ENCODE peak calls at places on chromosomes 3 and 15, in six cellular contexts. Z is HCT116, C is fibroblast of lung, Q is GM23248, G is IMR-90, P is mesendoderm. F is an unnamed sample. For H3K4me1, the result is how much of the 10 kb centered on the place peaks cover.

GRCh38 chr3:29240248-29240647 is 40.6 kb upstream of the RBMS3 start:
- DNase-seq in Z (no peak), C (peak), Q (peak), G (peak), P (peak), F (no peak)

GRCh38 chr3:109045271-109046051 is 72.5 kb downstream of the MORC1 start:
- DNase-seq in Z (no peak), C (no peak), Q (no peak), G (no peak), P (no peak), F (no peak)

GRCh38 chr3:84223512-84223911 is 735.3 kb upstream of the CADM2 start:
- DNase-seq in Z (no peak), C (no peak), Q (no peak), G (no peak), P (peak), F (no peak)

GRCh38 chr3:123194552-123194951 is 7.2 kb upstream of the SEC22A start:
- DNase-seq in Z (peak), C (no peak), Q (no peak), G (peak), P (peak), F (peak)

GRCh38 chr3:58965870-58966269 is 84.0 kb downstream of the CFAP20DC start:
- DNase-seq in Z (no peak), C (peak), Q (peak), G (peak), P (no peak), F (no peak)

GRCh38 chr3:157127831-157128767 is 31.8 kb downstream of the CCNL1 start:
- DNase-seq in Z (peak), C (peak), Q (peak), G (peak), P (peak), F (no peak)

GRCh38 chr3:17823816-17824215 is 81.4 kb upstream of the TBC1D5 start:
- DNase-seq in Z (no peak), C (peak), Q (peak), G (no peak), P (no peak), F (no peak)

GRCh38 chr3:122247825-122248185 is 64.3 kb downstream of the CASR start:
- DNase-seq in Z (no peak), C (peak), Q (peak), G (peak), P (no peak), F (no peak)

GRCh38 chr3:55969634-55970033 is 482.5 kb upstream of the WNT5A start:
- DNase-seq in Z (no peak), C (no peak), Q (no peak), G (no peak), P (no peak), F (no peak)
- H3K4me1 ChIP-seq in Z (under half), C (under half), Q (under half), G (under half), P (under half), F (under half)

GRCh38 chr3:14448063-14448462 is 45.7 kb downstream of the SLC6A6 start:
- DNase-seq in Z (no peak), C (no peak), Q (no peak), G (no peak), P (no peak), F (no peak)
- H3K27ac ChIP-seq in Z (no peak), C (no peak), Q (no peak), G (no peak), P (no peak), F (no peak)

GRCh38 chr3:15592968-15593367 is 8.4 kb downstream of the HACL1 start:
- DNase-seq in Z (no peak), C (no peak), Q (no peak), G (no peak), P (no peak), F (no peak)
- H3K9ac ChIP-seq in Z (no peak), C (no peak), Q (no peak), G (no peak), P (no peak), F (no peak)

GRCh38 chr3:50622881-50623280 is 5.9 kb downstream of the MAPKAPK3 start:
- DNase-seq in Z (no peak), C (no peak), Q (no peak), G (no peak), P (no peak), F (no peak)

GRCh38 chr3:50620846-50621245 is 3.9 kb downstream of the MAPKAPK3 start:
- DNase-seq in Z (no peak), C (peak), Q (peak), G (no peak), P (no peak), F (no peak)

GRCh38 chr3:50617096-50617791 is at the start of gene MAPKAPK3:
- DNase-seq in Z (no peak), C (no peak), Q (peak), G (no peak), P (no peak), F (peak)

GRCh38 chr3:50617911-50618481 is 1.0 kb downstream of the MAPKAPK3 start:
- DNase-seq in Z (no peak), C (no peak), Q (peak), G (no peak), P (no peak), F (no peak)

DNA sequence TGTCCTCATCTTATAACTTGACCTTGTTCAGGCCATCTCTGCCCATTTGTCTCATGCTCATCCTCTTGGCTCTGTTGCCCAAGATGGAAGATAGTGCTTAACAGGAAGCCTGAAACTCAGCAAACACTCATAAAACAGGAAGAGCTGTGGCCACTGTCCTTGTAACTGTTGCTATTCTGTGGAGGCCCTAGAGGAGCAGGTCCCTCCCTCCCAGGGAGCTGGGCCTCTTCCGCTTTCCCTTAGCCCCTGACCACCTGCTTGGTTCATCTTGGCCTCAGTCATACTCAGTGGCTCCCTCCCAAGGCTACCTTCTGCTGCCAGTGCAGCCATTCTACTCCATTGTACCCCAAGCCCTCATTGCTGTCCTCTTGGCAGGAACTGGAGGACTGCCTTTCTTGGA is 3.5 kb downstream of the MAPKAPK3 start:
- DNase-seq in Z (no peak), C (no peak), Q (no peak), G (no peak), P (no peak), F (no peak)
- H3K4me1 ChIP-seq in Z (under half), C (under half), Q (under half), G (under half), P (under half), F (under half)

GRCh38 chr3:129469026-129469425 is 29.0 kb downstream of the IFT122 start:
- DNase-seq in Z (no peak), C (no peak), Q (no peak), G (no peak), P (no peak), F (no peak)
- H3K27ac ChIP-seq in Z (no peak), C (no peak), Q (no peak), G (no peak), P (no peak), F (no peak)

GRCh38 chr15:71082803-71083202 is 32.5 kb upstream of the THSD4 start:
- DNase-seq in Z (no peak), C (no peak), Q (peak), G (no peak), P (no peak), F (no peak)
- H3K9ac ChIP-seq in Z (no peak), C (peak), Q (peak), G (no peak), P (no peak), F (no peak)

DNA sequence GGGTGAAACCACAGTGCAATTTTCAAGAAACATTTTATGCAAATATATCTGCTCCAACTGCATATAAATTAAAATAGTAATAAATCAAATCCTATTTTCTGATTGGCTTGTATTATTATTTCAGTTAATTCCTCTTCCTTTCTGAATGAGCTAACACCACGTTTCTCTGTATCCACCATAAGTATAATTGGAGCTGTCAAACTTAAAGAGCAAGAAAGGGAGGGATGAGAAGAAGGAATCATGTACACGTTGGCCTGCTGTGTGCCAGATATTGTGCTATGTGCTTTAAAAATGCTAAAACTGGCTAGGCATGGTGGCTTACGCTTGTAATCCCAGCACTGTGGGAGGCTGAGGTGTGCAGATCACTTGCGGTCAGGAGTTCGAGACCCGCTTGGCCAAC is 180.0 kb downstream of the MAGI1 start:
- DNase-seq in Z (no peak), C (no peak), Q (no peak), G (no peak), P (no peak), F (no peak)
- H3K4me1 ChIP-seq in Z (under half), C (under half), Q (under half), G (under half), P (under half), F (under half)

DNA sequence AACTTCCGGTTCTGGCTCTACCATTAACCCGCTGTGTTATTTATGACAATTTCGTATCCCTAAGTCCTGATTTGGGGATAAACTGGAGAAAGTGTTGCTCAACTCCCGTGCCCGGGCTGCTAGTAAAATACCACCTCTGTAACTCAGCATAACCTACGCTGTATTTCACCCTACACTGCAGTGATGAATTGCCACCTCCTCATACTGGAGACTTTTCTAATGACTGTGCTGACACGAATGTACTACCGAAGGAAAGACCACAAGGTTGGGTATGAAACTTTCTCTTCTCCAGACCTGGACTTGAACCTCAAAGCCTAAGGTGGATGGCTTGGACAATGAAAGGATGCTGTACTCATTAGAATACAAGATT is 16.5 kb downstream of the SLC51A start:
- DNase-seq in Z (no peak), C (no peak), Q (no peak), G (no peak), P (no peak), F (no peak)
- H3K27ac ChIP-seq in Z (no peak), C (no peak), Q (no peak), G (no peak), P (no peak), F (no peak)

DNA sequence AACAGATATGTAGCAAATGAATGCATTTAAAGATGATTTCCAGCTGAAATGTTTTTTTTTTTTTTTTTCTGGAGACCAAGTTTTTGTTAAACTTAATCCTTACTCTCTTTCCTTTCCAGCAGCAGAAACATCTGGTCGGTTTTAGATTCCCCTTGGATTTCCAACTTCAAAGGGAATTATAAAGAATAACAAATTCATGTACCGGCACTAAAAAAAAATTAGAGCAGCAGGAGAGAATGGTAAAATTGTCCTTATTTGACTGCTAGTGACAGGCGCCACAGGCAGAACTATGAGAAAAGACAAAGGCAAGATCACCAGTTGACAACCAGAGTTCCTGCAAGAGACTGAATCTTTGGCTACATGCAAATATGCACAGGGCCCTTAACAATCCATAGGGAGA is 393.3 kb downstream of the TIGIT start:
- DNase-seq in Z (no peak), C (no peak), Q (no peak), G (no peak), P (no peak), F (no peak)
- H3K9ac ChIP-seq in Z (no peak), C (no peak), Q (no peak), G (no peak), P (no peak), F (no peak)

F was measured in neural progenitor cell.